ENCODE peak calls at places on chromosome 11, in four cellular contexts. R is NCI-H2107, N is adipocyte, E is HCEC 1CT. V is an unnamed sample.
A peak's percentile ranks its signal among the peaks of the same experiment; 100 is the strongest.

GRCh38 chr11:125938418-125938817 is 7.4 kb upstream of the VSIG10L2 start:
- DNase-seq in R (no peak), N (no peak), E (no peak), V (no peak)

GRCh38 chr11:76787911-76788596 is 4.9 kb downstream of the TSKU start:
- DNase-seq in R (no peak), N (peak; percentile 87), E (no peak), V (peak; percentile 96)

GRCh38 chr11:58061813-58062212 is 31.1 kb downstream of the OR6Q1 start:
- DNase-seq in R (no peak), N (no peak), E (peak; percentile 97), V (no peak)

GRCh38 chr11:60842688-60843605 is 1.0 kb downstream of the CCDC86 start:
- DNase-seq in R (no peak), N (peak; percentile 25), E (peak; percentile 36), V (no peak)

GRCh38 chr11:60625262-60625661 is 74.2 kb upstream of the MS4A8 start:
- DNase-seq in R (no peak), N (peak; percentile 32), E (peak; percentile 62), V (peak; percentile 53)

GRCh38 chr11:76794371-76795284 is 11.5 kb downstream of the TSKU start:
- DNase-seq in R (no peak), N (no peak), E (no peak), V (no peak)

GRCh38 chr11:85590848-85591483 is 36.2 kb downstream of the DLG2 start:
- DNase-seq in R (no peak), N (peak; percentile 77), E (peak; percentile 47), V (peak; percentile 66)

GRCh38 chr11:18522388-18522787 is 4.4 kb downstream of the TSG101 start:
- DNase-seq in R (no peak), N (no peak), E (no peak), V (peak; percentile 14)

GRCh38 chr11:20584093-20584774 is 15.2 kb upstream of the SLC6A5 start:
- DNase-seq in R (no peak), N (no peak), E (peak; percentile 25), V (no peak)

GRCh38 chr11:101292661-101293240 is 163.1 kb upstream of the PGR start:
- DNase-seq in R (no peak), N (no peak), E (no peak), V (no peak)